ENCODE peak calls at places on chromosomes 5 and 9, in four cellular contexts. C is NCI-H1417, I is A673, J is neuronal stem cell. N is an unnamed sample.

GRCh38 chr5:141811287-141812155 is 66.7 kb downstream of the PCDH1 start:
- DNase-seq in C (peak), I (peak), J (peak), N (peak)

GRCh38 chr5:107925195-107925594 is 254.5 kb upstream of the EFNA5 start:
- DNase-seq in C (no peak), I (no peak), J (no peak), N (no peak)

GRCh38 chr5:151740958-151741373 is 17.5 kb downstream of the ATOX1 start:
- DNase-seq in C (no peak), I (no peak), J (no peak), N (no peak)

GRCh38 chr5:133926960-133927615 is 41.3 kb downstream of the C5orf15 start:
- DNase-seq in C (peak), I (no peak), J (no peak), N (no peak)

GRCh38 chr5:126030698-126031097 is 392.5 kb upstream of the GRAMD2B start:
- DNase-seq in C (no peak), I (no peak), J (no peak), N (no peak)

GRCh38 chr5:20832204-20833080 is 844.4 kb upstream of the CDH18 start:
- DNase-seq in C (no peak), I (no peak), J (no peak), N (no peak)

GRCh38 chr9:81083821-81084512 is 605.4 kb downstream of the TLE1 start:
- DNase-seq in C (no peak), I (no peak), J (no peak), N (no peak)

GRCh38 chr5:122153230-122153629 is 23.9 kb downstream of the ZNF474 start:
- DNase-seq in C (no peak), I (no peak), J (no peak), N (no peak)

GRCh38 chr5:163580516-163580915 is 75.1 kb downstream of the MAT2B start:
- DNase-seq in C (no peak), I (no peak), J (no peak), N (no peak)

GRCh38 chr5:143041461-143041860 is 271.3 kb downstream of the ARHGAP26 start:
- DNase-seq in C (no peak), I (no peak), J (no peak), N (peak)

GRCh38 chr9:90137824-90138223 is 504.8 kb downstream of the DIRAS2 start:
- DNase-seq in C (no peak), I (no peak), J (no peak), N (no peak)

GRCh38 chr5:126003309-126003708 is 419.9 kb upstream of the GRAMD2B start:
- DNase-seq in C (no peak), I (peak), J (no peak), N (peak)

GRCh38 chr5:113058706-113059226 is 82.2 kb downstream of the DCP2 start:
- DNase-seq in C (no peak), I (no peak), J (no peak), N (no peak)

GRCh38 chr9:27528278-27528885 is 1.2 kb downstream of the MOB3B start:
- DNase-seq in C (no peak), I (no peak), J (peak), N (peak)

GRCh38 chr9:133505186-133505830 is 19.5 kb downstream of the MYMK start:
- DNase-seq in C (no peak), I (no peak), J (no peak), N (no peak)

GRCh38 chr5:137995077-137995746 is 37.7 kb downstream of the FAM13B start:
- DNase-seq in C (no peak), I (peak), J (no peak), N (no peak)

GRCh38 chr5:150801117-150801927 is 22.8 kb downstream of the SMIM3 start:
- DNase-seq in C (peak), I (peak), J (peak), N (peak)

GRCh38 chr9:33250458-33250995 is 10.6 kb downstream of the SPINK4 start:
- DNase-seq in C (no peak), I (no peak), J (no peak), N (no peak)

GRCh38 chr5:37111426-37112382 is 137.5 kb downstream of the CPLANE1 start:
- DNase-seq in C (no peak), I (peak), J (no peak), N (no peak)

GRCh38 chr9:79670269-79670961 is 98.7 kb downstream of the TLE4 start:
- DNase-seq in C (no peak), I (no peak), J (no peak), N (peak)

GRCh38 chr5:176151286-176151685 is 86.9 kb upstream of the SIMC1 start:
- DNase-seq in C (no peak), I (no peak), J (no peak), N (no peak)

N was measured in retina.